ENCODE peak calls at places on chromosomes 1 and 21, in eight cellular contexts. Q is sigmoid colon, B is ovary, R is tibial nerve, T is esophagus muscularis mucosa, N is GM12878, C is A549, A is H1. D is an unnamed sample.

GRCh38 chr1:53414632-53415031 is 44.6 kb upstream of the DMRTB1 start:
- DNase-seq in Q (peak), B (no peak), R (no peak), T (no peak), N (no peak), C (no peak), A (no peak), D (no peak)

GRCh38 chr1:224014328-224014649 is 99.6 kb upstream of the FBXO28 start:
- DNase-seq in Q (no peak), B (no peak), R (no peak), T (no peak), N (no peak), C (peak), A (no peak), D (no peak)

GRCh38 chr1:152622803-152623202 is at the start of gene LCE3A:
- DNase-seq in Q (no peak), B (peak), R (no peak), T (peak), N (no peak), C (no peak), A (no peak), D (no peak)

GRCh38 chr1:185045793-185046441 is 559 bp downstream of the RNF2 start:
- DNase-seq in Q (peak), B (peak), R (no peak), T (no peak), N (no peak), C (peak), A (no peak), D (peak)

GRCh38 chr1:61337037-61337436 is 254.7 kb downstream of the NFIA start:
- DNase-seq in Q (no peak), B (no peak), R (no peak), T (no peak), N (no peak), C (peak), A (no peak), D (no peak)

GRCh38 chr1:54459714-54460113 is 53.5 kb upstream of the SSBP3 start:
- DNase-seq in Q (peak), B (no peak), R (no peak), T (no peak), N (no peak), C (no peak), A (no peak), D (no peak)

GRCh38 chr1:243980471-243980870 is 70.6 kb upstream of the ZBTB18 start:
- DNase-seq in Q (no peak), B (no peak), R (no peak), T (no peak), N (no peak), C (no peak), A (no peak), D (no peak)

GRCh38 chr1:27539901-27540861 is 50.2 kb upstream of the WASF2 start:
- DNase-seq in Q (peak), B (no peak), R (no peak), T (no peak), N (no peak), C (peak), A (no peak), D (no peak)

GRCh38 chr1:177172331-177172730 is 1.6 kb downstream of the BRINP2 start:
- DNase-seq in Q (no peak), B (no peak), R (no peak), T (no peak), N (no peak), C (no peak), A (no peak), D (no peak)

GRCh38 chr1:179156026-179156425 is 73.5 kb downstream of the ABL2 start:
- DNase-seq in Q (no peak), B (no peak), R (no peak), T (no peak), N (no peak), C (no peak), A (no peak), D (no peak)

GRCh38 chr1:14413809-14414208 is 184.7 kb upstream of the KAZN start:
- DNase-seq in Q (no peak), B (no peak), R (no peak), T (no peak), N (no peak), C (no peak), A (no peak), D (no peak)

GRCh38 chr1:245871881-245872280 is 635.2 kb downstream of the SMYD3 start:
- DNase-seq in Q (no peak), B (no peak), R (no peak), T (no peak), N (no peak), C (no peak), A (no peak), D (no peak)

GRCh38 chr1:52365091-52365745 is 787 bp downstream of the CC2D1B start:
- DNase-seq in Q (peak), B (peak), R (peak), T (no peak), N (no peak), C (peak), A (no peak), D (peak)
- TF ChIP-seq POLR2A in Q (no peak), B (no peak), R (peak), T (no peak), N (no peak), C (peak), A (no peak), D (no peak)

GRCh38 chr21:40819262-40819661 is 27.7 kb downstream of the DSCAM start:
- DNase-seq in Q (no peak), B (no peak), R (no peak), T (peak), N (no peak), C (no peak), A (no peak), D (no peak)
- TF ChIP-seq EP300 in Q (no peak), B (no peak), R (no peak), T (no peak), N (no peak), C (no peak), A (no peak), D (no peak)

DNA sequence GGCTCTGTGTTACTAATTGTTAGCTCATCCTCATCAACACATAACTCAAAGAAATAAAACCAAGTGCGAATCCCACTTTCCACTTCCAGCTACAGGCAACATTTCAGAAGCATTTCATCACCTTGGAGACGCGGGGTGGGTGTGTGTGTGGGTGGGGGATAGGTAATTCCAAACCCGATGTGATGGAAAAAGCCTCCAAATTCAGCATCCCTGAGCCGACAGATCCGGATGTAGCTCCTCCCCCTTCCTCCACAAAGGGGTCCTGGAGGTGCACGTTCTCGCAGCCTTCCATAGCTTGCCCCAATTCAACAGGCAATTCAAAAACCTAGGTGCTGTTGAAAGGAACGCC is 486 bp downstream of the HSPA13 start:
- DNase-seq in Q (no peak), B (no peak), R (peak), T (no peak), N (no peak), C (no peak), A (no peak), D (no peak)
- TF ChIP-seq CTCF in Q (no peak), B (no peak), R (no peak), T (no peak), N (no peak), C (no peak), A (no peak), D (no peak)

DNA sequence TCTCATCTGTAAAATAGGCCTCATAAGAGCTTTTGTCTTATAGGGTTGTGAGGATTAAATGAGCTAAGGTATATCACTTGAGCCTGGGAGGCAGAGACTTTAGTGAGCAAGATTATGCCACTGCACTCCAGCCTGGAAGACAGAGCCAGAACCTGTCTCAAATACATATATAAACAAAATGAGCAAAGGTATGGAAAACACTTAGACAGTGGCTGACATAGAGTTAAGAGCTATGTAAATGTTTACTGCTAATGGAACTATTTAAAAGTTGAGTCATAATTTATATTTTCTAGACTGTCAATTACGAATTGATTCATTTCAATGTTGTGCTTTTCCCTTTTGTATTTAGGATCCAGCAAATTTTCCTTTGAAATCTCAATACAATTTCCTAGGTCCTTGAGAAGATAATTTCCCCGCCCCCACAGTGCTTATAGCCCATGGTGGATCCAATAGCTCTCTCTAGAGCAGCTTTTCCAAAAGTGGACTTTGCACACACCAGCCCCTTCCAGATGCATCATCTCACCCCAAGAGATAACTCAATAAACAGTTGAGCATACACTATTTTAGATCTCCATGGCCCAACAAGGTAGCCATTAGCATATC is 21.8 kb upstream of the RUNX3 start:
- DNase-seq in Q (no peak), B (no peak), R (no peak), T (no peak), N (no peak), C (no peak), A (no peak), D (no peak)
- TF ChIP-seq POLR2A in Q (no peak), B (no peak), R (no peak), T (no peak), N (no peak), C (no peak), A (no peak), D (no peak)

GRCh38 chr1:153933955-153934354 is 11.2 kb upstream of the GATAD2B start:
- DNase-seq in Q (peak), B (no peak), R (no peak), T (no peak), N (no peak), C (no peak), A (no peak), D (no peak)

GRCh38 chr1:153936011-153936802 is 10.3 kb downstream of the DENND4B start:
- DNase-seq in Q (peak), B (no peak), R (no peak), T (no peak), N (no peak), C (no peak), A (no peak), D (no peak)

GRCh38 chr1:153933420-153933819 is 10.6 kb upstream of the GATAD2B start:
- DNase-seq in Q (peak), B (no peak), R (no peak), T (no peak), N (no peak), C (no peak), A (no peak), D (no peak)

GRCh38 chr1:153932593-153933131 is 9.9 kb upstream of the GATAD2B start:
- DNase-seq in Q (peak), B (no peak), R (no peak), T (no peak), N (no peak), C (no peak), A (no peak), D (no peak)

DNA sequence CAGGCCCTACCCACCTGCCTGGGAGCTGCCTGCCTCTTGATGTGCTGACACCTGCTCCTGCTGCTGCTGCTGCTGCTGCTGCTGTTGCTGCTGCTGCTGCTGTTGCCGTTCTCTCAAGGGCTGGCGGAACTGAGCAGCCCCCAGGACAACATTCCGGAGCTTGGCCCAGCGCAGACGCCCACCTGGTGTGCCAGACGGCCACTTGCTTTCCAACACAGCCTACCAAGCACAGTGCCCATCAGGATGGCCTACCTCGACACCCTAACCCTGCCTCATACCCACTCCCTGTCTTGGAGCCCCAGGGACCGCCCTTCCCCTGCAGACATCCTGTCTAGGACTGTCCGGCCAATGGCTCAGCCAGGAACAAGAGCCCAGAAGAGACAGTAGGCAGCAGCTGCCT is 11.8 kb downstream of the DENND4B start:
- DNase-seq in Q (peak), B (no peak), R (no peak), T (no peak), N (no peak), C (no peak), A (no peak), D (no peak)
- TF ChIP-seq EP300 in Q (no peak), B (no peak), R (no peak), T (no peak), N (no peak), C (no peak), A (no peak), D (no peak)

DNA sequence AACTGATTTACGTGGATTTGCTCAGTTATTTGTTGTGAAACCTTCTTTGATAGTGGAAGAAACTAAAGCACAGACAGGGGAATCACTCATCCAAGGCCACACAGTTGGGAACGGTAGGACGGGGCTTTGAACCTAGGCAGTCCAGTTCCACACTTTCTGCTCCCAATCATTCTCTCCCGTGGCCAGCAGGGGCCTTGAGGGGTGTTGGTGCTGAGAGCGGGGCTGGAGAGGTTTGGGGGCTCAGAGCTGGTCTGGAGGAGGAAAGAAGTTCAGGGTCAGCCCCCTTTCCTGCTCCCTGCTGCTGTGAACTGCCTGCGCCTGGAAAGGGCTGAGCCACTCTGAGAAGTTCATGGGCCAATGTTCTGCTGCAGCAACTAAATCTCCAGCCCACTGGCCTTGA is 31.4 kb upstream of the ACTL8 start:
- DNase-seq in Q (no peak), B (no peak), R (no peak), T (no peak), N (no peak), C (no peak), A (no peak), D (no peak)
- TF ChIP-seq CTCF in Q (no peak), B (no peak), R (no peak), T (no peak), N (no peak), C (no peak), A (peak), D (no peak)